ENCODE peak calls at places on chromosomes 6 and 20, in five cellular contexts. N is GM04503, I is uterus, E is retina, U is HAP-1. A is an unnamed sample.
A peak's percentile ranks its signal among the peaks of the same experiment; 100 is the strongest.

GRCh38 chr6:136956590-136957573 is 34.8 kb downstream of the SLC35D3 start:
- DNase-seq in E (peak; percentile 41), I (no peak), N (no peak), U (peak; percentile 66), A (no peak)

GRCh38 chr20:25233016-25233772 is 14.7 kb upstream of the PYGB start:
- DNase-seq in E (no peak), U (peak; percentile 60), I (no peak), N (no peak), A (peak; percentile 86)

GRCh38 chr6:147787407-147787806 is 278.9 kb downstream of the SAMD5 start:
- DNase-seq in N (no peak), U (no peak), E (no peak), I (no peak), A (no peak)

GRCh38 chr20:38315290-38315966 is 11.5 kb downstream of the BPI start:
- DNase-seq in N (no peak), I (peak; percentile 26), E (peak; percentile 51), U (no peak), A (no peak)

GRCh38 chr6:21653902-21654301 is 60.4 kb downstream of the SOX4 start:
- DNase-seq in I (no peak), N (no peak), U (peak; percentile 72), E (no peak), A (no peak)

GRCh38 chr6:11631008-11631407 is 93.5 kb downstream of the TMEM170B start:
- DNase-seq in E (peak; percentile 56), U (no peak), N (no peak), I (no peak), A (no peak)

GRCh38 chr6:106747139-106747538 is 117.8 kb downstream of the QRSL1 start:
- DNase-seq in E (no peak), U (no peak), I (no peak), N (no peak), A (no peak)

GRCh38 chr6:19812512-19813119 is 24.6 kb upstream of the ID4 start:
- DNase-seq in N (no peak), I (no peak), E (peak; percentile 30), U (no peak), A (no peak)

GRCh38 chr20:59177266-59178250 is 13.9 kb downstream of the ZNF831 start:
- DNase-seq in U (no peak), E (no peak), I (no peak), N (no peak), A (no peak)

GRCh38 chr20:56350842-56351241 is 7.9 kb upstream of the FAM210B start:
- DNase-seq in E (no peak), N (peak; percentile 46), U (no peak), I (no peak), A (no peak)

GRCh38 chr20:34872604-34873224 is at the start of gene GGT7:
- DNase-seq in N (no peak), U (peak; percentile 92), E (peak; percentile 86), I (peak; percentile 84), A (peak; percentile 86)

GRCh38 chr6:113823916-113824315 is 33.2 kb upstream of the MARCKS start:
- DNase-seq in E (no peak), N (no peak), U (no peak), I (no peak), A (no peak)

GRCh38 chr6:11427827-11428245 is 109.7 kb upstream of the TMEM170B start:
- DNase-seq in N (no peak), I (no peak), E (no peak), U (no peak), A (no peak)

GRCh38 chr20:4956200-4956810 is 45.0 kb downstream of the SLC23A2 start:
- DNase-seq in E (no peak), I (no peak), U (no peak), N (no peak), A (no peak)

GRCh38 chr6:35237466-35237865 is 22.1 kb upstream of the ZNF76 start:
- DNase-seq in N (no peak), U (no peak), I (no peak), E (no peak), A (no peak)

GRCh38 chr20:15930324-15931305 is 642.6 kb downstream of the KIF16B start:
- DNase-seq in E (peak; percentile 43), U (peak; percentile 21), N (peak; percentile 24), I (no peak), A (no peak)

GRCh38 chr6:144423167-144423566 is 138.0 kb downstream of the UTRN start:
- DNase-seq in U (no peak), I (no peak), E (no peak), N (no peak), A (no peak)

GRCh38 chr20:57397004-57397692 is 6.0 kb downstream of the RBM38 start:
- DNase-seq in E (no peak), N (no peak), U (no peak), I (no peak), A (no peak)